ENCODE peak calls at places on chromosomes 16 and 17, in eight cellular contexts. T is globus pallidus; L is endothelial cell; F is activated CD4-positive, CD25-positive, alpha-beta regulatory T cell treated with anti-CD3 and anti-CD28 coated beads, Interleukin-2, amount 50 U/mL, for 16 hours; Z is stomach; M is fibroblast of lung; U is activated T-cell treated with anti-CD3 and anti-CD28 coated beads, Interleukin-2, amount 50 U/mL, for 24 hours; W is ELR. P is an unnamed sample.

GRCh38 chr16:81796035-81796434 is 16.9 kb downstream of the PLCG2 start:
- DNase-seq in L (no peak), F (no peak), W (no peak), Z (no peak), U (no peak), M (no peak), T (peak), P (no peak)

GRCh38 chr16:14070877-14071575 is at the start of gene MRTFB:
- DNase-seq in W (peak), U (peak), M (peak), T (no peak), F (peak), L (peak), Z (peak), P (peak)

GRCh38 chr16:69077251-69077650 is 28.2 kb upstream of the HAS3 start:
- DNase-seq in W (peak), L (no peak), U (no peak), T (no peak), M (peak), F (no peak), Z (no peak), P (no peak)

GRCh38 chr16:84749072-84749471 is 49.3 kb downstream of the USP10 start:
- DNase-seq in T (no peak), M (no peak), Z (no peak), U (no peak), L (no peak), F (no peak), W (no peak), P (no peak)

GRCh38 chr17:59329558-59330313 is 1.7 kb upstream of the YPEL2 start:
- DNase-seq in L (peak), W (peak), U (peak), F (no peak), T (peak), M (peak), Z (peak), P (no peak)

GRCh38 chr17:19398301-19399181 is 11.6 kb upstream of the MFAP4 start:
- DNase-seq in M (peak), Z (peak), L (no peak), W (peak), F (no peak), U (no peak), T (no peak), P (no peak)

GRCh38 chr16:56885446-56886162 is 20.6 kb downstream of the SLC12A3 start:
- DNase-seq in M (no peak), W (no peak), F (no peak), U (no peak), L (no peak), T (no peak), Z (no peak), P (no peak)

GRCh38 chr17:4944554-4945175 is 3.7 kb downstream of the PFN1 start:
- DNase-seq in F (no peak), Z (no peak), M (no peak), U (peak), W (no peak), L (no peak), T (no peak), P (no peak)

GRCh38 chr17:75526555-75527270 is 1.2 kb downstream of the LLGL2 start:
- DNase-seq in F (no peak), Z (peak), T (no peak), U (no peak), W (no peak), M (no peak), L (no peak), P (no peak)

GRCh38 chr16:48276102-48276501 is 28.8 kb upstream of the ABCC11 start:
- DNase-seq in U (no peak), L (no peak), W (peak), F (no peak), T (peak), Z (no peak), M (peak), P (no peak)

GRCh38 chr17:79011451-79012147 is 2.0 kb upstream of the CANT1 start:
- DNase-seq in M (peak), U (no peak), L (no peak), Z (no peak), F (no peak), W (peak), T (no peak), P (no peak)

GRCh38 chr17:72514888-72515287 is 394.1 kb downstream of the SOX9 start:
- DNase-seq in M (peak), Z (no peak), T (no peak), F (no peak), L (no peak), U (no peak), W (peak), P (no peak)

GRCh38 chr17:2056221-2057129 is 1.6 kb downstream of the HIC1 start:
- DNase-seq in Z (no peak), U (peak), T (no peak), L (peak), W (peak), F (no peak), M (peak), P (no peak)

GRCh38 chr16:74698220-74698619 is 2.4 kb downstream of the MLKL start:
- DNase-seq in U (no peak), W (peak), L (no peak), F (no peak), Z (no peak), M (no peak), T (no peak), P (no peak)

GRCh38 chr16:88436796-88437195 is 16.3 kb upstream of the ZFPM1 start:
- DNase-seq in F (no peak), L (no peak), T (no peak), M (no peak), U (no peak), Z (no peak), W (no peak), P (no peak)

GRCh38 chr16:28192811-28193529 is 18.8 kb downstream of the XPO6 start:
- DNase-seq in U (peak), L (no peak), T (no peak), M (no peak), Z (peak), F (peak), W (no peak), P (no peak)

GRCh38 chr17:31536451-31536850 is 145.0 kb downstream of the RAB11FIP4 start:
- DNase-seq in F (no peak), T (no peak), Z (no peak), M (no peak), W (no peak), L (no peak), U (no peak), P (no peak)

GRCh38 chr17:28528329-28529011 is 22.3 kb downstream of the FOXN1 start:
- DNase-seq in F (no peak), L (no peak), T (no peak), U (no peak), M (no peak), W (peak), Z (no peak), P (no peak)

GRCh38 chr17:64455993-64456885 is 7.3 kb downstream of the MILR1 start:
- DNase-seq in M (no peak), F (no peak), T (peak), U (no peak), Z (no peak), L (no peak), W (peak), P (no peak)

GRCh38 chr17:49739662-49740271 is 24.2 kb downstream of the FAM117A start:
- DNase-seq in U (peak), L (no peak), T (no peak), Z (peak), F (peak), W (no peak), M (no peak), P (peak)

GRCh38 chr17:3886776-3887175 is 6.1 kb downstream of the CAMKK1 start:
- DNase-seq in T (peak), F (no peak), Z (no peak), M (no peak), W (no peak), L (no peak), U (no peak), P (no peak)

GRCh38 chr17:36213695-36214094 is 2.8 kb downstream of the CCL4L2 start:
- DNase-seq in M (no peak), W (no peak), U (no peak), Z (no peak), T (no peak), F (no peak), L (no peak), P (no peak)